ENCODE peak calls at places on chromosome X, in six cellular contexts. M is fibroblast of mammary gland, F is GM10248, V is endothelial cell, S is upper lobe of right lung, C is fibroblast of the aortic adventitia. T is an unnamed sample.

GRCh38 chrX:13933851-13934250 is 95.8 kb downstream of the GEMIN8 start:
- DNase-seq in V (no peak), M (no peak), S (no peak), F (no peak), C (no peak), T (no peak)

GRCh38 chrX:98057176-98057575 is 1173.5 kb downstream of the RPA4 start:
- DNase-seq in C (no peak), M (no peak), F (no peak), S (no peak), V (no peak), T (no peak)

GRCh38 chrX:19863237-19864223 is 23.9 kb downstream of the SH3KBP1 start:
- DNase-seq in M (peak), S (no peak), F (no peak), V (no peak), C (no peak), T (no peak)

GRCh38 chrX:118528089-118528753 is 32.6 kb downstream of the DOCK11 start:
- DNase-seq in M (no peak), S (peak), F (peak), V (no peak), C (no peak), T (peak)

GRCh38 chrX:118025193-118025592 is 91.4 kb downstream of the KLHL13 start:
- DNase-seq in S (no peak), M (peak), V (no peak), F (no peak), C (no peak), T (no peak)

GRCh38 chrX:101390664-101391525 is at the start of gene RPL36A:
- DNase-seq in M (peak), C (peak), F (peak), S (peak), V (peak), T (peak)

GRCh38 chrX:39039890-39040289 is 238.6 kb downstream of the MID1IP1 start:
- DNase-seq in V (no peak), C (no peak), M (no peak), S (no peak), F (no peak), T (no peak)

GRCh38 chrX:79290596-79290995 is 76.5 kb downstream of the ITM2A start:
- DNase-seq in S (no peak), C (no peak), M (no peak), F (no peak), V (no peak), T (no peak)

GRCh38 chrX:154738013-154738738 is 12.7 kb downstream of the GAB3 start:
- DNase-seq in M (peak), V (no peak), C (peak), F (no peak), S (no peak), T (no peak)

GRCh38 chrX:136909706-136910564 is 29.4 kb upstream of the RBMX start:
- DNase-seq in V (peak), S (peak), F (peak), C (peak), M (peak), T (peak)

GRCh38 chrX:8500203-8500602 is 35.6 kb downstream of the VCX3B start:
- DNase-seq in M (no peak), C (no peak), V (no peak), S (no peak), F (no peak), T (no peak)

GRCh38 chrX:21972046-21972445 is 31.5 kb downstream of the SMS start:
- DNase-seq in F (no peak), C (no peak), M (no peak), V (no peak), S (no peak), T (no peak)

GRCh38 chrX:9465380-9466114 is 689 bp downstream of the TBL1X start:
- DNase-seq in S (peak), C (no peak), F (peak), M (no peak), V (peak), T (peak)

GRCh38 chrX:96683997-96684338 is 674 bp upstream of the DIAPH2 start:
- DNase-seq in F (no peak), V (no peak), S (no peak), M (peak), C (no peak), T (peak)

GRCh38 chrX:72003811-72004750 is 93.4 kb downstream of the NHSL2 start:
- DNase-seq in C (peak), F (no peak), V (peak), S (no peak), M (peak), T (no peak)

GRCh38 chrX:99271641-99272040 is 1138.4 kb downstream of the PCDH19 start:
- DNase-seq in V (no peak), M (no peak), S (no peak), F (no peak), C (no peak), T (no peak)
- TF ChIP-seq CTCF in V (no peak), M (no peak), S (no peak), F (no peak), C (no peak), T (no peak)

DNA sequence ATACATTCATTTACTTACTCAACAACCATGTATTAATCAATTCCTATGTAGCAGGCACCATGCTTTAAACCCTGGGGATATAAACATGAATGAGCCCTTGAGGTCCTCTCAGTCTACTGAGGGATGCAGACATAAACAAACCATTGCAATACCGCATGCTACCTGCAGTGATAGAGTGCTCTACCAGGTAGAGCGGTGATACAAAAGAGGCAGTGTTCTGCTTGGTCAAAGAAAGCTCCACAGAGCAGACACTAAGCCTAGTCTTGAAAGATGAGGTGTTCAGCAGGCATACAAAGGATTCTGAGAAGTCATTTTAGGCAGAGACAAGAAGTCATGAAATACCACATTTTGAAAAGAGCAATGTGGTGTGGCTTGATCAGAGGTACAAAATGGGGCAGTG is 26.9 kb upstream of the AMOT start:
- DNase-seq in V (no peak), M (no peak), S (no peak), C (no peak), F (no peak), T (no peak)
- TF ChIP-seq CTCF in V (no peak), M (no peak), S (no peak), C (no peak), F (no peak), T (no peak)

GRCh38 chrX:48474127-48474526 is 1.9 kb upstream of the FTSJ1 start:
- DNase-seq in S (no peak), V (peak), C (no peak), F (no peak), M (peak), T (no peak)
- TF ChIP-seq CTCF in S (no peak), V (no peak), C (peak), F (peak), M (peak), T (no peak)

DNA sequence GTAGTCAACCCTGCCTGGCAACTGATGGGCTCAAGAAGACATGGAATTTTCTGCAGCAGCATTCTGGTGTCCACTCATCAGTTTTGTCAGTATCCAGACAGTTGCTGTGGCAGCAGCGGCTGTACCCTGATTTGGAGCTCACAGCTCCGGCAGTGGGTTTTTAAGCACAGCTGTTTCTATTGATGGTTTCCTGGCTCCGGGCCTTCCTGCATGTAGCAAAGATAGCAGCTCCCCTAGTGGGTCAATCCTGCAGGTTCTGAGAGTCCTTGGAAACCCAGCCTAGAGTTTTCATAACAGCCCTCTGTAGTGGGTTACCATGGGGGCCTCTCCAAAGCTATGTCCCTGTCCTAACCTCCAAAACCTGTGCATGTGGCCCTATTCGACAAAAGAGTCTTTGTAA is 84.0 kb upstream of the ATP6AP2 start:
- DNase-seq in C (no peak), S (no peak), F (no peak), V (peak), M (peak), T (no peak)
- TF ChIP-seq CTCF in C (peak), S (no peak), F (no peak), V (no peak), M (peak), T (no peak)

GRCh38 chrX:27796640-27797257 is 11.0 kb upstream of the MAGEB10 start:
- DNase-seq in S (no peak), C (no peak), M (no peak), F (no peak), V (no peak), T (no peak)
- TF ChIP-seq CTCF in S (no peak), C (no peak), M (no peak), F (no peak), V (no peak), T (no peak)